ENCODE peak calls at places on chromosome 6, in eight cellular contexts. Q is pancreas; N is dorsolateral prefrontal cortex; U is GM23338; B is fibroblast of pulmonary artery; V is CD8-positive, alpha-beta memory T cell; E is astrocyte of the cerebellum; R is naive thymus-derived CD4-positive, alpha-beta T cell. J is an unnamed sample.
A peak's percentile ranks its signal among the peaks of the same experiment; 100 is the strongest.

GRCh38 chr6:137165375-137166246 is 7.8 kb downstream of the IL22RA2 start:
- DNase-seq in Q (peak; percentile 70), N (no peak), U (no peak), B (no peak), V (peak; percentile 41), E (no peak), R (no peak), J (no peak)

GRCh38 chr6:64504509-64504908 is 868.9 kb downstream of the PHF3 start:
- DNase-seq in Q (no peak), N (no peak), U (no peak), B (peak; percentile 45), V (no peak), E (no peak), R (no peak), J (no peak)

GRCh38 chr6:1767481-1768246 is 157.9 kb downstream of the FOXC1 start:
- DNase-seq in Q (no peak), N (no peak), U (no peak), B (peak; percentile 56), V (no peak), E (no peak), R (no peak), J (no peak)

GRCh38 chr6:42514746-42515145 is 49.1 kb upstream of the UBR2 start:
- DNase-seq in Q (no peak), N (no peak), U (no peak), B (no peak), V (no peak), E (no peak), R (no peak), J (no peak)

GRCh38 chr6:114435985-114436384 is 93.2 kb upstream of the HS3ST5 start:
- DNase-seq in Q (no peak), N (no peak), U (no peak), B (no peak), V (no peak), E (no peak), R (no peak), J (no peak)

GRCh38 chr6:135651964-135652755 is 154.6 kb upstream of the AHI1 start:
- DNase-seq in Q (no peak), N (no peak), U (peak; percentile 16), B (no peak), V (no peak), E (no peak), R (no peak), J (no peak)

GRCh38 chr6:140660295-140660694 is 1285.8 kb upstream of the CITED2 start:
- DNase-seq in Q (no peak), N (no peak), U (no peak), B (no peak), V (no peak), E (peak; percentile 23), R (no peak), J (no peak)

GRCh38 chr6:147724454-147724853 is 216.0 kb downstream of the SAMD5 start:
- DNase-seq in Q (no peak), N (no peak), U (peak; percentile 51), B (no peak), V (no peak), E (no peak), R (no peak), J (peak; percentile 60)

GRCh38 chr6:68653706-68654089 is 18.6 kb downstream of the ADGRB3 start:
- DNase-seq in Q (no peak), N (no peak), U (no peak), B (no peak), V (no peak), E (no peak), R (no peak), J (no peak)

GRCh38 chr6:113380591-113380990 is 476.6 kb upstream of the MARCKS start:
- DNase-seq in Q (no peak), N (no peak), U (no peak), B (no peak), V (no peak), E (no peak), R (no peak), J (no peak)

GRCh38 chr6:149899486-149899885 is 1.6 kb upstream of the RAET1E start:
- DNase-seq in Q (no peak), N (no peak), U (no peak), B (no peak), V (no peak), E (no peak), R (no peak), J (no peak)

GRCh38 chr6:149897015-149897697 is 757 bp downstream of the RAET1E start:
- DNase-seq in Q (no peak), N (no peak), U (no peak), B (peak; percentile 93), V (no peak), E (peak; percentile 86), R (no peak), J (no peak)

GRCh38 chr6:149898966-149899365 is 1.1 kb upstream of the RAET1E start:
- DNase-seq in Q (no peak), N (no peak), U (no peak), B (no peak), V (no peak), E (no peak), R (no peak), J (no peak)

GRCh38 chr6:149896491-149896890 is 1.4 kb downstream of the RAET1E start:
- DNase-seq in Q (no peak), N (no peak), U (no peak), B (peak; percentile 37), V (no peak), E (no peak), R (no peak), J (no peak)

GRCh38 chr6:149897855-149898744 is at the start of gene RAET1E:
- DNase-seq in Q (no peak), N (no peak), U (peak; percentile 30), B (no peak), V (no peak), E (no peak), R (no peak), J (peak; percentile 67)
- H3K4me3 ChIP-seq in Q (no peak within 1 kb of the TSS), N (no peak within 1 kb of the TSS), U (no peak within 1 kb of the TSS), B (peak within 1 kb of the TSS; percentile 34), V (no peak within 1 kb of the TSS), E (peak within 1 kb of the TSS; percentile 23), R (no peak within 1 kb of the TSS), J (no peak within 1 kb of the TSS)

GRCh38 chr6:47629954-47630353 is 68.4 kb upstream of the ADGRF4 start:
- DNase-seq in Q (no peak), N (no peak), U (no peak), B (no peak), V (no peak), E (no peak), R (no peak), J (no peak)

GRCh38 chr6:47633141-47633540 is 65.2 kb upstream of the ADGRF4 start:
- DNase-seq in Q (no peak), N (no peak), U (peak; percentile 19), B (peak; percentile 17), V (no peak), E (no peak), R (no peak), J (no peak)

GRCh38 chr6:47630587-47630986 is 67.8 kb upstream of the ADGRF4 start:
- DNase-seq in Q (no peak), N (no peak), U (no peak), B (no peak), V (no peak), E (no peak), R (no peak), J (no peak)

GRCh38 chr6:47631248-47632196 is 66.9 kb upstream of the ADGRF4 start:
- DNase-seq in Q (no peak), N (no peak), U (peak; percentile 85), B (peak; percentile 71), V (no peak), E (peak; percentile 42), R (peak; percentile 48), J (peak; percentile 16)

GRCh38 chr6:47634210-47635047 is 64.0 kb upstream of the ADGRF4 start:
- DNase-seq in Q (no peak), N (no peak), U (no peak), B (no peak), V (no peak), E (no peak), R (no peak), J (no peak)
- H3K4me3 ChIP-seq in Q (no peak overlapping the region), N (no peak overlapping the region), U (no peak overlapping the region), B (no peak overlapping the region), V (no peak overlapping the region), E (no peak overlapping the region), R (no peak overlapping the region), J (no peak overlapping the region)

GRCh38 chr6:168367285-168367720 is 47.7 kb upstream of the DACT2 start:
- DNase-seq in Q (peak; percentile 42), N (no peak), U (no peak), B (no peak), V (no peak), E (no peak), R (no peak), J (no peak)
- H3K4me3 ChIP-seq in Q (no peak overlapping the region), N (no peak overlapping the region), U (no peak overlapping the region), B (no peak overlapping the region), V (no peak overlapping the region), E (no peak overlapping the region), R (no peak overlapping the region), J (no peak overlapping the region)

GRCh38 chr6:133568970-133569889 is 319.7 kb upstream of the TCF21 start:
- DNase-seq in Q (no peak), N (no peak), U (peak; percentile 77), B (peak; percentile 86), V (no peak), E (no peak), R (no peak), J (peak; percentile 65)
- H3K4me3 ChIP-seq in Q (no peak overlapping the region), N (peak overlapping the region; percentile 37), U (peak overlapping the region; percentile 37), B (peak overlapping the region; percentile 50), V (no peak overlapping the region), E (peak overlapping the region; percentile 32), R (no peak overlapping the region), J (peak overlapping the region; percentile 10)

DNA sequence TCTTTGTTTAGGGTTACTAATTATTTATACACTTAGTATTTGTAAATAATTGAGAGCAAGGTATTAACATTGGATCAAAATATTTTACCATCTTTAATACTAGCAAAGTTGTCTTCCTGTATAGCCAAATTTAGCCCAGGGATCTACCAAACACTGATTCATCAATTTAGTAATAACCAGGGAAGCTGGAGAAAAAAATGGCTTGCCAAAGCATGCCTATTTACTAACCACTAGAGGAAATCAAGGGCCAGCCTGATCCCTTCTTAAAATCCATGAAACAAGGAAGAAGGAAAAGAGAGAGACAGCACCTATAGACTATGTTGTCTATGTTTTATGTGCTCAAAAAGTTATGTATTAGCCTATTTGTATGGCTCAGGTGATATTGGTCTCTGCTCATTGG is 450.3 kb upstream of the GJE1 start:
- DNase-seq in Q (no peak), N (no peak), U (peak; percentile 32), B (no peak), V (no peak), E (no peak), R (no peak), J (no peak)
- H3K4me3 ChIP-seq in Q (no peak overlapping the region), N (no peak overlapping the region), U (no peak overlapping the region), B (no peak overlapping the region), V (no peak overlapping the region), E (no peak overlapping the region), R (no peak overlapping the region), J (no peak overlapping the region)

J was measured in H7.